ENCODE peak calls at places on chromosomes 7 and 10, in eight cellular contexts. P is fibroblast of lung, Q is stomach, J is IMR-90, E is adrenal gland, F is right cardiac atrium, Z is mesendoderm, T is A673. A is an unnamed sample.

GRCh38 chr10:46287846-46288480 is 1.2 kb downstream of the ANTXRL start:
- DNase-seq in P (no peak), Q (no peak), J (no peak), E (no peak), F (no peak), Z (peak), T (no peak), A (peak)

GRCh38 chr7:151372612-151373265 is 31.1 kb downstream of the NUB1 start:
- DNase-seq in P (no peak), Q (no peak), J (no peak), E (no peak), F (no peak), Z (peak), T (no peak), A (no peak)

GRCh38 chr7:123784263-123784662 is 35.5 kb upstream of the WASL start:
- DNase-seq in P (no peak), Q (no peak), J (no peak), E (no peak), F (no peak), Z (no peak), T (no peak), A (no peak)

GRCh38 chr10:122013311-122013780 is 24.4 kb downstream of the TACC2 start:
- DNase-seq in P (no peak), Q (peak), J (no peak), E (no peak), F (no peak), Z (peak), T (no peak), A (no peak)

GRCh38 chr7:150738092-150739044 is 1.1 kb downstream of the GIMAP5 start:
- DNase-seq in P (peak), Q (no peak), J (no peak), E (no peak), F (no peak), Z (no peak), T (no peak), A (peak)

GRCh38 chr10:119217937-119218579 is 10.7 kb downstream of the GRK5 start:
- DNase-seq in P (peak), Q (no peak), J (peak), E (no peak), F (no peak), Z (no peak), T (no peak), A (no peak)

GRCh38 chr7:120272261-120272895 is 597 bp upstream of the KCND2 start:
- DNase-seq in P (peak), Q (no peak), J (peak), E (peak), F (no peak), Z (peak), T (peak), A (peak)

GRCh38 chr10:68348265-68348741 is 15.6 kb upstream of the PBLD start:
- DNase-seq in P (peak), Q (peak), J (peak), E (peak), F (no peak), Z (peak), T (peak), A (peak)

GRCh38 chr7:69577221-69577620 is 21.1 kb upstream of the AUTS2 start:
- DNase-seq in P (peak), Q (no peak), J (no peak), E (no peak), F (no peak), Z (no peak), T (no peak), A (peak)

GRCh38 chr10:32983333-32983909 is 25.4 kb upstream of the ITGB1 start:
- DNase-seq in P (peak), Q (no peak), J (peak), E (no peak), F (no peak), Z (peak), T (peak), A (peak)

GRCh38 chr10:131676971-131677421 is 223.8 kb upstream of the PPP2R2D start:
- DNase-seq in P (no peak), Q (no peak), J (no peak), E (no peak), F (no peak), Z (peak), T (peak), A (no peak)

GRCh38 chr7:8434290-8435002 is 1.0 kb downstream of the NXPH1 start:
- DNase-seq in P (no peak), Q (no peak), J (no peak), E (peak), F (no peak), Z (peak), T (no peak), A (no peak)

GRCh38 chr7:84297606-84298005 is 103.0 kb upstream of the SEMA3A start:
- DNase-seq in P (no peak), Q (no peak), J (no peak), E (no peak), F (no peak), Z (no peak), T (no peak), A (no peak)

GRCh38 chr7:50607524-50608125 is 42.4 kb upstream of the DDC start:
- DNase-seq in P (peak), Q (no peak), J (peak), E (no peak), F (no peak), Z (peak), T (no peak), A (peak)

GRCh38 chr7:101974365-101974764 is 156.9 kb downstream of the CUX1 start:
- DNase-seq in P (no peak), Q (no peak), J (no peak), E (no peak), F (no peak), Z (no peak), T (no peak), A (no peak)

GRCh38 chr7:2982831-2983230 is 60.8 kb downstream of the CARD11 start:
- DNase-seq in P (no peak), Q (no peak), J (no peak), E (no peak), F (no peak), Z (no peak), T (no peak), A (no peak)

GRCh38 chr7:82105463-82105862 is 335.6 kb upstream of the HGF start:
- DNase-seq in P (peak), Q (no peak), J (peak), E (no peak), F (no peak), Z (peak), T (peak), A (peak)

GRCh38 chr10:102624751-102625330 is 19.4 kb upstream of the TRIM8 start:
- DNase-seq in P (no peak), Q (no peak), J (no peak), E (no peak), F (no peak), Z (no peak), T (no peak), A (no peak)

GRCh38 chr7:150992833-150993302 is 2.1 kb downstream of the NOS3 start:
- DNase-seq in P (peak), Q (no peak), J (no peak), E (no peak), F (peak), Z (peak), T (peak), A (peak)

GRCh38 chr10:44477021-44477420 is 92.1 kb upstream of the CXCL12 start:
- DNase-seq in P (peak), Q (no peak), J (peak), E (peak), F (peak), Z (no peak), T (no peak), A (peak)

GRCh38 chr10:13115832-13116793 is 16.1 kb downstream of the OPTN start:
- DNase-seq in P (no peak), Q (no peak), J (no peak), E (peak), F (peak), Z (no peak), T (no peak), A (no peak)

GRCh38 chr10:49309691-49310371 is 10.9 kb downstream of the C10orf71 start:
- DNase-seq in P (no peak), Q (no peak), J (no peak), E (no peak), F (no peak), Z (no peak), T (no peak), A (no peak)

GRCh38 chr7:34451923-34452322 is 206.1 kb upstream of the NPSR1 start:
- DNase-seq in P (peak), Q (no peak), J (no peak), E (no peak), F (no peak), Z (no peak), T (no peak), A (peak)

GRCh38 chr7:130486114-130486962 is 5.5 kb upstream of the MEST start:
- DNase-seq in P (no peak), Q (peak), J (no peak), E (peak), F (peak), Z (peak), T (no peak), A (no peak)

GRCh38 chr10:35390843-35391152 is 54.5 kb downstream of the CCNY start:
- DNase-seq in P (no peak), Q (no peak), J (no peak), E (no peak), F (no peak), Z (no peak), T (no peak), A (no peak)

GRCh38 chr7:46859963-46860475 is 721.9 kb downstream of the TNS3 start:
- DNase-seq in P (peak), Q (no peak), J (peak), E (no peak), F (peak), Z (no peak), T (peak), A (peak)

DNA sequence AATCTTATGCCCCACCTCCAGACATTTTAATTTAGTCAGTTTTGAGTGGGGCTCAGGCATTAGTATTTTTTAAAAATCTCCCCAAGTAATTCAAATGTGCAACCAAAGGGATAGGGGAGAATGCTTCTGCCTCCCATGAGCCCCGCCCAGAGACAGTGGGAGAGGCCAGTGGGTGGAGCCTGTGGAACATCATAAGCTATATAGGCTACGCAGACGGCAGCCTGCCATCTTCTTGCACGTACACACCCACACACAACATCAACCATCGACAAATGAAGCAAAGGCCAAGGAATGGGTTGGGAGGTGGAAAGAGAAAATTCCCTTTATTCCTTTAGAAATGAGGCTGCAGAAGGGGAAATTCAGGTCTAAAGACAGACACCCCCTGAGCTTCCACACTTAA is 25.2 kb downstream of the CREB3L2 start:
- DNase-seq in P (no peak), Q (no peak), J (no peak), E (no peak), F (no peak), Z (no peak), T (no peak), A (peak)
- H3K27ac ChIP-seq in P (peak), Q (peak), J (peak), E (no peak), F (no peak), Z (no peak), T (no peak), A (peak)

GRCh38 chr10:72010234-72010992 is 46.2 kb downstream of the CHST3 start:
- DNase-seq in P (no peak), Q (no peak), J (no peak), E (peak), F (no peak), Z (no peak), T (no peak), A (peak)
- H3K27ac ChIP-seq in P (peak), Q (peak), J (peak), E (peak), F (peak), Z (no peak), T (peak), A (peak)

DNA sequence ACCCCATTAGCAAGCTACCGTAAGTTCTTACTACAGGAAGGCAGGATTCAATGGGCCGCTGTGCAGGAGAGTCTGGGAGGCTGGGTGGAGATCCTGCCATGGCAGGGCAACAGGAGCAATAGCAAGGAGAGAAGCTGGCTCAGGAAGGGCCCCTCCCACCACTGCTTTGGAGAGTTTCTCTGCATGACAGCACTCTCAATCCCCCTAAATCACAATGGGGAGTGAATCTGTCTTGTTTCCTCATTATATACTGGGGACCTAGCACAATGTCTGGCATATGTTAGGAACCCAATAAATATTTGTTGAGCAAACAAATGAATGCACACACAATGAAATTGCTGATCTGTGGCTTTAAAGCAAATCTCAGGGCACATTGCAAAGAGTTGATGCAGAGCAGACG is 83.2 kb upstream of the SFMBT2 start:
- DNase-seq in P (no peak), Q (no peak), J (no peak), E (no peak), F (no peak), Z (no peak), T (no peak), A (no peak)
- H3K27ac ChIP-seq in P (no peak), Q (no peak), J (no peak), E (no peak), F (no peak), Z (no peak), T (no peak), A (no peak)

GRCh38 chr7:100003711-100004661 is 11.4 kb upstream of the ZKSCAN1 start:
- DNase-seq in P (no peak), Q (peak), J (no peak), E (no peak), F (no peak), Z (no peak), T (no peak), A (no peak)
- H3K27ac ChIP-seq in P (no peak), Q (peak), J (peak), E (no peak), F (no peak), Z (no peak), T (no peak), A (no peak)

GRCh38 chr10:5632430-5632829 is 34.0 kb downstream of the ASB13 start:
- DNase-seq in P (peak), Q (peak), J (no peak), E (no peak), F (no peak), Z (peak), T (no peak), A (peak)
- H3K27ac ChIP-seq in P (no peak), Q (peak), J (no peak), E (no peak), F (no peak), Z (no peak), T (no peak), A (no peak)

DNA sequence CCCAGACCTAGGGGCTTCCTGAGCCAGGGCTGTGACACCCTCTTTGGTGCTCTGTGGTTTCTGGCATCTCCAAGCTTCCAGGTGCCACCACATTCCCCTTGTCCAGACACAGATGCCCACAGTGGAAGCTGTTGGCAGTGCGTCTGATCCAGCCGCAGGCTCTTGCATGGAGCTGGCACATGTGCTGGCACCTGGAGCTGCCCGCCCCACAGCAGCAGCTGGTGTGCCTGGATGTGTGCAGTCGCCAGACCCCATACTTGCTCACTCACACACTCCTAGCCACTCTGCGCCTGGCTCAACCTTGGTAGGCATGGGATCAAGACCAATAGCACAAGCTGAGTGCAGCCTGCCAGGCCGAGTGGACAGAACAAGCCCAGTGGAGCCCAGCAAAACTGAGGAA is 106.5 kb downstream of the LYZL1 start:
- DNase-seq in P (no peak), Q (no peak), J (no peak), E (no peak), F (no peak), Z (no peak), T (no peak), A (no peak)
- H3K27ac ChIP-seq in P (no peak), Q (no peak), J (no peak), E (no peak), F (no peak), Z (no peak), T (no peak), A (no peak)

DNA sequence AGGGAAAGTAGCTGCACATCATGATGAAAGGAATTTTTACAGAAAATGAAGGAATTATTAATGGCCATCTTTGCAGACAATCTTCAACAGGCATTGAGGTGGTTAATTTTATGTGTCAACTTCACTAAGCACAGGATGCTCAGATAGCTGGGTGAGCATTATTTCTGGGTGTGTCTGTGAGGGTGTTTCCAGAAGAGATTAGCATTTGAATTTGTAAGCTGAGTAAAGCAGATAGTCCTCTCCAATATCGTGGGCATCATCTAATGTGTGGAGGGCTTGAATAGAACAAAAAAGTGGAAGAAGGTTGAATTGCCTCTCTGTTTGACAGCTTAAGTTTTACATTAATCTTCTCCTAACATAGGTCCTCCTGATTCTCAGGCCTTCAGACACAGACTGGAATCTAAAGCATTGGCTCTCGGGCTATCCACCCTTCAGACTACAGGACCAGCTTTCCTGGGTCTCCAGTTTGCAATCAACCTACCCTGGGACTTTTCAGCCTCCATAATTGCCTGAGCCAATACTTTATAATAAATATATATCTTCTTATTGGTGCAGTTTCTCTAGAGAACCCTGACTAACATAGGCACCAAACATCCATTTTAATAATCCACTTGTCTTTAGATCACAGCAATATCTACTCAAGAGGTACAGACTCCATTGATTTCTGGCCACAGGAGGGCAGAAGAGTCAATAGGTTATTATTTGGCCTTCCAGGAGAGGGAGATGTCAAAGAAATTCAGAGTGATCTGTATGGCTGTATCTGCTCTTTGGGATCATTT is 10.5 kb upstream of the CRPPA start:
- DNase-seq in P (no peak), Q (peak), J (no peak), E (no peak), F (no peak), Z (peak), T (peak), A (peak)
- H3K27ac ChIP-seq in P (no peak), Q (no peak), J (no peak), E (no peak), F (no peak), Z (no peak), T (no peak), A (no peak)

GRCh38 chr7:36286688-36287087 is 103.0 kb upstream of the ANLN start:
- DNase-seq in P (no peak), Q (no peak), J (no peak), E (no peak), F (no peak), Z (no peak), T (no peak), A (no peak)
- H3K27ac ChIP-seq in P (no peak), Q (no peak), J (no peak), E (no peak), F (peak), Z (no peak), T (no peak), A (no peak)